ENCODE peak calls at places on chromosomes 2 and 18, in five cellular contexts. R is AG04450, O is prostate gland, N is breast epithelium, G is fibroblast of lung. E is an unnamed sample.

GRCh38 chr2:122815120-122815519 is 1059.7 kb downstream of the TSN start:
- DNase-seq in R (no peak), N (no peak), G (no peak), O (no peak), E (no peak)

GRCh38 chr18:63683152-63683551 is 19.6 kb upstream of the SERPINB11 start:
- DNase-seq in R (peak), G (peak), N (no peak), O (peak), E (no peak)

GRCh38 chr2:239666855-239667376 is 266.1 kb upstream of the HDAC4 start:
- DNase-seq in N (no peak), O (no peak), R (no peak), G (no peak), E (no peak)

GRCh38 chr18:48220146-48220499 is 189.1 kb downstream of the ZBTB7C start:
- DNase-seq in N (no peak), G (no peak), R (no peak), O (no peak), E (no peak)

GRCh38 chr2:196275646-196276352 is 104.4 kb upstream of the STK17B start:
- DNase-seq in O (no peak), G (peak), R (no peak), N (no peak), E (no peak)

GRCh38 chr2:113277474-113278072 is 1.1 kb downstream of the PAX8 start:
- DNase-seq in N (no peak), G (no peak), R (no peak), O (no peak), E (no peak)

GRCh38 chr2:217127744-217128143 is 267.9 kb upstream of the TNP1 start:
- DNase-seq in R (no peak), G (no peak), O (no peak), N (no peak), E (no peak)

GRCh38 chr2:88159955-88160415 is 10.2 kb upstream of the THNSL2 start:
- DNase-seq in R (peak), O (peak), N (no peak), G (peak), E (peak)

GRCh38 chr2:191847764-191848163 is 876 bp upstream of the CAVIN2 start:
- DNase-seq in N (no peak), R (no peak), G (no peak), O (no peak), E (no peak)

GRCh38 chr18:79749251-79750191 is 48.2 kb upstream of the KCNG2 start:
- DNase-seq in O (no peak), R (no peak), G (peak), N (no peak), E (peak)

GRCh38 chr2:70087703-70088507 is 628 bp downstream of the PCBP1 start:
- DNase-seq in R (no peak), N (peak), O (peak), G (peak), E (peak)

GRCh38 chr2:155223781-155224406 is 525.4 kb downstream of the KCNJ3 start:
- DNase-seq in R (no peak), N (no peak), O (no peak), G (peak), E (no peak)

GRCh38 chr2:229780856-229781773 is 66.8 kb upstream of the DNER start:
- DNase-seq in G (peak), N (no peak), O (no peak), R (peak), E (no peak)

GRCh38 chr2:55883829-55884228 is 39.8 kb downstream of the EFEMP1 start:
- DNase-seq in G (no peak), N (no peak), R (no peak), O (no peak), E (no peak)

GRCh38 chr2:88038263-88039105 is 17.1 kb downstream of the KRCC1 start:
- DNase-seq in R (peak), G (peak), N (no peak), O (no peak), E (peak)

GRCh38 chr18:9139400-9140039 is 2.9 kb downstream of the ANKRD12 start:
- DNase-seq in N (no peak), R (no peak), O (no peak), G (no peak), E (no peak)

GRCh38 chr2:188984680-188985079 is 10.5 kb downstream of the COL3A1 start:
- DNase-seq in N (no peak), G (peak), R (peak), O (no peak), E (no peak)

GRCh38 chr2:217935901-217936684 is 66.7 kb downstream of the TNS1 start:
- DNase-seq in N (no peak), R (no peak), G (peak), O (no peak), E (no peak)

GRCh38 chr2:237696471-237696870 is 69.1 kb downstream of the LRRFIP1 start:
- DNase-seq in R (no peak), O (no peak), N (no peak), G (no peak), E (no peak)

GRCh38 chr18:54710519-54711281 is 117.6 kb upstream of the RAB27B start:
- DNase-seq in O (no peak), G (no peak), N (no peak), R (no peak), E (no peak)

GRCh38 chr2:30675758-30676157 is 131.5 kb downstream of the CAPN13 start:
- DNase-seq in O (no peak), R (no peak), G (no peak), N (no peak), E (no peak)

GRCh38 chr2:65416945-65417344 is 15.5 kb downstream of the SPRED2 start:
- DNase-seq in G (no peak), R (no peak), O (peak), N (no peak), E (no peak)

GRCh38 chr18:52160652-52161051 is 179.3 kb upstream of the DCC start:
- DNase-seq in R (no peak), N (no peak), G (no peak), O (no peak), E (no peak)

GRCh38 chr2:127362971-127363370 is 24.8 kb downstream of the MAP3K2 start:
- DNase-seq in G (peak), N (no peak), R (no peak), O (no peak), E (no peak)

GRCh38 chr2:208406474-208407451 is at the start of gene PTH2R:
- DNase-seq in O (no peak), G (peak), N (no peak), R (no peak), E (peak)

GRCh38 chr2:239544141-239544800 is 143.5 kb upstream of the HDAC4 start:
- DNase-seq in O (no peak), N (peak), R (no peak), G (no peak), E (no peak)

GRCh38 chr2:51612387-51612786 is 580.5 kb upstream of the NRXN1 start:
- DNase-seq in R (no peak), O (no peak), N (no peak), G (no peak), E (no peak)

GRCh38 chr2:179455824-179456223 is 191.2 kb upstream of the SESTD1 start:
- DNase-seq in G (no peak), N (no peak), R (no peak), O (no peak), E (no peak)

GRCh38 chr2:153787612-153788011 is 84.1 kb upstream of the GALNT13 start:
- DNase-seq in N (no peak), O (no peak), R (no peak), G (no peak), E (no peak)

GRCh38 chr2:48531141-48531648 is 1.2 kb downstream of the STON1 start:
- DNase-seq in O (peak), R (no peak), N (no peak), G (peak), E (peak)

GRCh38 chr2:238075397-238075796 is 14.6 kb downstream of the SCLY start:
- DNase-seq in G (no peak), O (no peak), R (no peak), N (no peak), E (no peak)

GRCh38 chr18:7921938-7922587 is 354.9 kb downstream of the PTPRM start:
- DNase-seq in O (no peak), R (no peak), N (no peak), G (peak), E (no peak)

GRCh38 chr2:100936070-100936741 is 65.9 kb upstream of the RPL31 start:
- DNase-seq in N (no peak), O (no peak), R (no peak), G (no peak), E (no peak)

GRCh38 chr2:1626271-1626681 is 118.0 kb downstream of the PXDN start:
- DNase-seq in N (no peak), O (no peak), G (no peak), R (no peak), E (peak)

GRCh38 chr2:163133602-163134001 is 295.0 kb upstream of the KCNH7 start:
- DNase-seq in O (no peak), N (no peak), R (no peak), G (no peak), E (no peak)

DNA sequence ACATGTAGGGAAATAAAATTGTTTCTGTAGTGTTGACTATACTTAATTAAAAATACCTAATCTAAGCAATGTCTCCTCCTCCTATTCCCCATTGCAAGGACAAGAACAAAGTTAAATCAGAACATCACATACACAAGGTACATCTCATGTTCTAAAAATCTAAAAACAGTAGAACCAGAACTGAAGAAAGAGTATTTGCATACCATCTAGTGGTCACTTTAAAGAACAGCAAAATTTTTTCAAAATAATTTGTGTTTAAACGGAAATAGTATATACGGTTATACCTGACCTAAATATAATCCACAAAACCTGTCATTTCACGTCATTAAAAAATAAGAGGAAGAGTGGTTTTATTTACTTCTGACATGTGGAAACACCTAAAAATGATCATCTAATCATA is 294.3 kb upstream of the KCNH7 start:
- DNase-seq in N (no peak), G (peak), R (no peak), O (no peak), E (no peak)
- TF ChIP-seq CTCF in N (no peak), G (peak), R (peak), O (peak), E (peak)

GRCh38 chr18:57806201-57806890 is 3.2 kb upstream of the ATP8B1 start:
- DNase-seq in O (no peak), N (no peak), G (no peak), R (no peak), E (peak)

GRCh38 chr18:57805117-57805516 is 2.0 kb upstream of the ATP8B1 start:
- DNase-seq in G (no peak), R (no peak), O (no peak), N (no peak), E (no peak)

GRCh38 chr18:57809190-57809589 is 6.1 kb upstream of the ATP8B1 start:
- DNase-seq in R (no peak), O (no peak), G (no peak), N (no peak), E (no peak)

GRCh38 chr18:57806891-57807280 is 3.8 kb upstream of the ATP8B1 start:
- DNase-seq in N (no peak), G (peak), O (no peak), R (no peak), E (no peak)

DNA sequence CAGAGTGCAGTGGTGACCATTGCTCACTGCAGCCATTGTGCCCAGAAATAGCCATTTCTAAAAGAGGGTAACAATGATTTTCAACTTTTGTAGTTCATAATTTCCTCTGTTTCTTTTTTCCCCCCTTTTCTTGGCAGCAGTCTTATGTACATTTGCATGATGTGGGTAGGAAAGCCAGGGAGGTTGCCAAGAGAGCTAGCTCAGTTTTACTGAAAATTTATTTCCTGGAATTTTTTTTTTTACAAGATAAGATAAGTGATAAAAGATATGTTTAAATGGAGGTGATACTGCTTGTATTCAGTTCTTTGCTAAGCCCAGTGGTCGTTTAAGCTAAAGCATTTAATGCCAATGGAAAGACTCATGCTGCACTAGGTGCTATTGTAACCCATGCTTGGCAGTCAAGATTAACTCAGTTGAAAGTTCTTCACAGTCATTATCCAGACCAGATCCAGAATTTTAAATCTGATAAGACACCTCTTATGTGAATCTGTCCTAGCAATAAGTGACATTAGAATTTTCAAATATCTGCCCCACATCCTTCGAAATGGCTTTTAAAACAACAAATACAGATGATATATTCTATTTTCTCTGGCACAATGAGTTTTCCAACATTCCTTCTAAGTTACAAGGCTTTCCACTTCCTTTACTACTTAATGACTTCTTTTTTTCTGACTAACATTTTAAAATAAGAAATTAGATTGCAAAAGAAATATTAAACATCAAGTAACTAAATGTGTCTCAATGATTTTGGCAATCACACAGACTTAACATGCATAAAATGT is 4.4 kb upstream of the ATP8B1 start:
- DNase-seq in N (no peak), R (no peak), O (no peak), G (peak), E (no peak)
- H3K27ac ChIP-seq in N (peak), R (peak), O (peak), G (peak), E (no peak)

DNA sequence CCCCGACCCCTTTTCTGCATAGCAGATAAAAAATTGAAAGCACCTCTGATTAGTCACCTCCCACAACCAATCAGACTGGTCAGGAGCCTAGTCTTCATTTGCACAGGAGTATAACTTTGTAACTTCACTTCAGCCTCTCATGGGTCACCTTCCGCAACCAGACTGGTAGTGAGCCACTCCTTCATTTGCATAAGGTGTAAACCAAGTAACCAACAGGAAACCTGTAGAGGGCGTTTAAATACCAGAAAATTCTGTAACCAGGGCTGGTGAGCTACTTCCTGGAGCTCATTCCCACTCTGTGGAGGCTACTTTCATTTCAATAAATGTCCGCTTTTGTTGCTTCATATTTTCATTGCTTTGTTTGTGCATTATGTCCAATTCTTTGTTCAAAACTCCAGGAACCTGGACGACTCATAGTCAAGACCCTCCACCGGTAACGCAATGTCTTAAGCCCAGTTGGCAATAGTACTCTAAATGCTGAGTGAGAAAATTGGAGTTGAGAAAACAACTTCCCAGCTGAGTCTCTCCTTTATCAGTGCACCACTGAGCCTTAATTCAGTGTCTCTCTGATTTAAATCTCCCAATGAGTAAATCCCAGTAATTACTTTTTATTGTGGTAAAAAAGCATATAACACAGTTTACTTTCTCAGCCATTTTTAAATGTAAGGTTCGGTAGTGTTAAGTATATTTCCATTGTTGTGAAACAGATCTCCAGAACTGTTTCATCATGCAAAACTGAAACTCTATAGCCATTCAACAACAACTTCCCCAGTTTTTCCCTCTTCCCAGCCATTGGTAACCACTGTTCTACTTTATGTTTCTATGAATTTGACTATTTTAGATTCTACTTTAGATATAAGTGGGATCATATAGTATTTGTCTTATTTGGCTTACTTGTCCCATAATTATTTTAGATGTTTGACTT is 392.7 kb upstream of the SLC8A1 start:
- DNase-seq in N (no peak), R (no peak), O (no peak), G (peak), E (peak)
- TF ChIP-seq CTCF in N (no peak), R (no peak), O (no peak), G (peak), E (peak)

GRCh38 chr2:36006444-36006843 is 349.1 kb upstream of the CRIM1 start:
- DNase-seq in N (no peak), G (no peak), O (no peak), R (no peak), E (no peak)
- H3K27ac ChIP-seq in N (no peak), G (no peak), O (no peak), R (no peak), E (no peak)

DNA sequence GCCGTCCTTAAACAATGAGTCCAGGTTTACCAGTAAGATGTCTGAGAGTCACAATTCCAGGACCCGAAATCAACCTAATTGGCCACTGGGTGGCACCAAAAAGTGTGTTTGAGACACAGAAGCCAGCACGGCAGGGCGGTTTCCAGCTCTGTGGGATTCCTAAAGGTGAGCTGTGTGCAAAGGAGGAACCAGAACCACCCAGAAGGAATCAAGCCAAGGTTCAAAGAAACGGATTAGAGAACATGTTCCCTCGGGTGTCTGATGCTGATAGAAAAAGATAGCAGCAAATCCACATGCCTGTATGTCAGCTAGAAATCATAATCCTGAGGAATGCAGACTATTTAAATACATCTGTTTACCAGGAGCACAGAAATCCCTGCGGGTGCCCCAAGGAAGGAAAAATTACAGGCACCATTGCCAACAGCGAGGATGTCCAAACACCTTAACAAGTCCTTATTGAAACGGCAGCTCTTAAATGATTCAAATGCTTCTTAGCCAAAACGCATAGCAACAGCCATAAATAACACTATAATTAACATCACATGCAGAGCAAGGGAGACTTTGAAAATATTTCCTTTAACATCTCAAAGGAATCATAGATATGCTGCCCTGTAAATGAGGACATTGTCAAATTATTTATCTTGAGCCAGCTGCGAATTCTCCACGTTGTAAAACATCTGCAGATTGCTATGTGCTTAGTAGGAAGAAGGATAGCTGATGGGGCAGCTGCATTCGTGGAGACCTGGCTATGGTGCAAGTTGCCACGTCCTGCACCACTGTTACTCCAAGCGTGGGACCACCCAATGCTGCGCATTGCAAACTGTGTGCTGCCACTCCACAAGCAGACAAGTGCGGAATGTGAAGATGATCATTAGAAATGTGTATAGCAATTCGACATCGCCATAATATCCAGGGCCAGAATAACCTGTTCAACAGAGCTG is 318.7 kb upstream of the NCKAP5 start:
- DNase-seq in R (peak), G (peak), O (peak), N (peak), E (peak)
- TF ChIP-seq CTCF in R (peak), G (peak), O (peak), N (peak), E (peak)

DNA sequence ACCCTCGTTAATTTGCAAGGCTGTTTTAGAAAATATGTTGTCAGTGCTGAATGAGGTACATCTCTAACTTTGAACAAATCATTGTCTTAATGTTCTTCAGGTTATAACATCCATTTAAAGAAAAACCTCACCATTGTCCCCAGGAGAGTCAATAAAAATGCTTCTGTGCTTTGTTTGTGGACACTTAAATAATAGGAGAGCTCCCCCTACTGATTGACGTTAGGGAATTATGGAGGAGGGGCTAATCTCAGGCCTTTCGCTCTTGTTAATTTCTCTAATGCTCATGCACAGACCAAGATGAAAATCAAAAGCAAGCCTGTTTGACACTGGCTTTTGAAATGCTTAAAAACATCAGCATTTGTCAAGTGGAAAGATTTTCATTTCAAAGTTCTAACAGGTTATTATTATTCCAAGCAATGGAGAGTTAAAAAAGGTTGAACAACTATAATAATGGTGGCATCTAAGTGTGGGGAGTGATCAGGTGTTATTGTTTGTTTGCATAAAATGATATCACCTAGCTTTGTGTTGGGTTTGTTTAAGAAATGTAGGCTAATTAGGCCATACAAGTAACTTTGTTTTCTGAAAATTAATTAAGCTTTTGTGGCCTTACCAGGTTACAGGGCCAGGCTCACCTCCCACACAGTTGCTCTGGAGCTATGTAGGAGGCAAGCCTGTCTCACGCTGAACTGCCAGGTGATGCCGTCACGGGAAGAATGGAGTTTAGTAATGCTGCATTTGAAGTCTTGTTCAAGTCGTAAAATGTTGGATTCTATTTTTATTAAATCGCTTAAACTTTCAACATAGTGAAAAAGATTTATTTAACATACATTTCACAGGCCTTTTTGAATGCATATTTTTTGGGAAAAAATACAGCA is 51.7 kb upstream of the SMIM21 start:
- DNase-seq in O (no peak), N (no peak), R (no peak), G (peak), E (peak)
- H3K27ac ChIP-seq in O (no peak), N (no peak), R (no peak), G (no peak), E (no peak)

GRCh38 chr2:83742117-83742782 is 716.8 kb downstream of the SUCLG1 start:
- DNase-seq in O (no peak), G (peak), N (no peak), R (no peak), E (no peak)
- TF ChIP-seq CTCF in O (no peak), G (no peak), N (no peak), R (no peak), E (no peak)